ENCODE peak calls at places on chromosome 7, in nine cellular contexts. H is PC-9, A is GM03348, J is non-pigmented ciliary epithelial cell, Q is right cardiac atrium, R is PC-3, F is astrocyte, D is AG08396, S is H54. I is an unnamed sample.

GRCh38 chr7:1558181-1558811 is 2.3 kb upstream of the TMEM184A start:
- DNase-seq in H (no peak), A (no peak), J (no peak), Q (no peak), R (no peak), F (no peak), D (peak), S (no peak), I (no peak)

GRCh38 chr7:72037494-72037893 is 374.6 kb downstream of the CALN1 start:
- DNase-seq in H (no peak), A (no peak), J (no peak), Q (no peak), R (no peak), F (no peak), D (no peak), S (no peak), I (no peak)

GRCh38 chr7:23490357-23491131 is 20.3 kb upstream of the IGF2BP3 start:
- DNase-seq in H (no peak), A (peak), J (no peak), Q (peak), R (no peak), F (peak), D (peak), S (no peak), I (no peak)

GRCh38 chr7:139647812-139648616 is 124.5 kb downstream of the CLEC2L start:
- DNase-seq in H (no peak), A (no peak), J (no peak), Q (no peak), R (no peak), F (no peak), D (no peak), S (no peak), I (no peak)

GRCh38 chr7:158328376-158329013 is 259.1 kb downstream of the PTPRN2 start:
- DNase-seq in H (no peak), A (no peak), J (no peak), Q (no peak), R (no peak), F (no peak), D (no peak), S (no peak), I (no peak)

GRCh38 chr7:78530351-78530750 is 731.8 kb downstream of the PHTF2 start:
- DNase-seq in H (no peak), A (peak), J (no peak), Q (no peak), R (peak), F (peak), D (peak), S (peak), I (no peak)

GRCh38 chr7:30930621-30931020 is 19.0 kb downstream of the AQP1 start:
- DNase-seq in H (no peak), A (no peak), J (no peak), Q (peak), R (no peak), F (no peak), D (no peak), S (no peak), I (no peak)

GRCh38 chr7:87152897-87153641 is 816 bp downstream of the DMTF1 start:
- DNase-seq in H (peak), A (peak), J (no peak), Q (peak), R (peak), F (no peak), D (peak), S (no peak), I (no peak)

GRCh38 chr7:55565693-55566092 is 6.6 kb downstream of the VOPP1 start:
- DNase-seq in H (no peak), A (no peak), J (no peak), Q (no peak), R (no peak), F (no peak), D (no peak), S (no peak), I (no peak)

GRCh38 chr7:30256459-30256858 is 27.9 kb upstream of the ZNRF2 start:
- DNase-seq in H (no peak), A (no peak), J (no peak), Q (no peak), R (no peak), F (no peak), D (no peak), S (no peak), I (no peak)

GRCh38 chr7:111561659-111561908 is 708 bp downstream of the IMMP2L start:
- DNase-seq in H (no peak), A (peak), J (no peak), Q (no peak), R (no peak), F (no peak), D (no peak), S (no peak), I (no peak)

GRCh38 chr7:148912758-148913541 is 28.9 kb upstream of the EZH2 start:
- DNase-seq in H (no peak), A (no peak), J (peak), Q (no peak), R (peak), F (no peak), D (no peak), S (no peak), I (no peak)

GRCh38 chr7:19747740-19748339 is 25.6 kb downstream of the TMEM196 start:
- DNase-seq in H (no peak), A (peak), J (no peak), Q (no peak), R (peak), F (peak), D (peak), S (peak), I (no peak)

GRCh38 chr7:45001138-45001694 is 1.2 kb downstream of the CCM2 start:
- DNase-seq in H (peak), A (no peak), J (no peak), Q (peak), R (peak), F (peak), D (no peak), S (peak), I (peak)

I was measured in keratinocyte.